ENCODE peak calls at places on chromosomes 13 and 19, in ten cellular contexts. W, T, D, R, X, S, H, I, P and C are unnamed samples.

GRCh38 chr13:110304256-110304655 is 2.7 kb downstream of the COL4A1 start:
- DNase-seq in W (no peak), T (no peak), D (no peak), R (no peak), X (no peak), S (peak), H (no peak), I (no peak), P (peak), C (no peak)

GRCh38 chr19:17706750-17707181 is 12.5 kb upstream of the MAP1S start:
- DNase-seq in W (no peak), T (no peak), D (peak), R (peak), X (no peak), S (peak), H (no peak), I (no peak), P (no peak), C (peak)

GRCh38 chr19:27752530-27753184 is 1460.3 kb downstream of the UQCRFS1 start:
- DNase-seq in W (no peak), T (no peak), D (no peak), R (no peak), X (no peak), S (no peak), H (no peak), I (no peak), P (no peak), C (no peak)

GRCh38 chr19:13055213-13056051 is 47.2 kb downstream of the LYL1 start:
- DNase-seq in W (peak), T (no peak), D (no peak), R (peak), X (peak), S (peak), H (no peak), I (no peak), P (peak), C (peak)

GRCh38 chr19:13974073-13974472 is 21.8 kb downstream of the DCAF15 start:
- DNase-seq in W (no peak), T (peak), D (peak), R (peak), X (no peak), S (peak), H (peak), I (no peak), P (no peak), C (no peak)

GRCh38 chr13:26378116-26378515 is 124.2 kb downstream of the CDK8 start:
- DNase-seq in W (no peak), T (no peak), D (no peak), R (no peak), X (no peak), S (no peak), H (no peak), I (no peak), P (no peak), C (no peak)

GRCh38 chr19:11159598-11160001 is 4.0 kb upstream of the SPC24 start:
- DNase-seq in W (no peak), T (no peak), D (no peak), R (no peak), X (no peak), S (no peak), H (no peak), I (no peak), P (no peak), C (no peak)

GRCh38 chr13:108681986-108682562 is 52.7 kb downstream of the MYO16 start:
- DNase-seq in W (no peak), T (no peak), D (no peak), R (no peak), X (no peak), S (no peak), H (no peak), I (no peak), P (no peak), C (no peak)

GRCh38 chr13:90800082-90800746 is 547.3 kb upstream of the MIR17HG start:
- DNase-seq in W (peak), T (no peak), D (no peak), R (no peak), X (no peak), S (no peak), H (no peak), I (no peak), P (no peak), C (peak)

GRCh38 chr13:51928231-51928630 is 66.5 kb downstream of the CCDC70 start:
- DNase-seq in W (no peak), T (peak), D (no peak), R (no peak), X (peak), S (no peak), H (peak), I (no peak), P (no peak), C (no peak)

GRCh38 chr19:33720691-33721682 is 75.7 kb upstream of the KCTD15 start:
- DNase-seq in W (no peak), T (no peak), D (no peak), R (no peak), X (no peak), S (no peak), H (no peak), I (no peak), P (no peak), C (no peak)

GRCh38 chr13:37074703-37075102 is 15.2 kb upstream of the SUPT20H start:
- DNase-seq in W (no peak), T (no peak), D (peak), R (no peak), X (peak), S (peak), H (peak), I (no peak), P (peak), C (no peak)

GRCh38 chr19:32104465-32105235 is 240.8 kb upstream of the ZNF507 start:
- DNase-seq in W (peak), T (no peak), D (peak), R (no peak), X (peak), S (no peak), H (peak), I (no peak), P (no peak), C (no peak)

GRCh38 chr19:45322311-45322710 is 364 bp downstream of the CKM start:
- DNase-seq in W (no peak), T (peak), D (peak), R (no peak), X (no peak), S (no peak), H (no peak), I (no peak), P (no peak), C (no peak)

GRCh38 chr19:46487802-46488445 is 7.7 kb downstream of the PNMA8B start:
- DNase-seq in W (peak), T (peak), D (peak), R (peak), X (peak), S (peak), H (no peak), I (peak), P (peak), C (peak)